ENCODE peak calls at places on chromosomes 12 and 14, in ten cellular contexts. M is cardiac fibroblast, X is keratinocyte, J is upper lobe of right lung, S is left lung, F is GM06990, A is stomach, N is fibroblast of the aortic adventitia, C is neural progenitor cell, V is cardiac muscle cell. O is an unnamed sample.

GRCh38 chr12:42741771-42742510 is 152.4 kb upstream of the PRICKLE1 start:
- DNase-seq in M (peak), X (no peak), J (no peak), S (no peak), F (no peak), A (no peak), N (peak), C (no peak), V (peak), O (no peak)

GRCh38 chr14:72609205-72609916 is 284.5 kb downstream of the DPF3 start:
- DNase-seq in M (no peak), X (no peak), J (no peak), S (no peak), F (no peak), A (no peak), N (no peak), C (no peak), V (no peak), O (no peak)

GRCh38 chr12:19499030-19499429 is 59.7 kb downstream of the AEBP2 start:
- DNase-seq in M (no peak), X (no peak), J (no peak), S (no peak), F (no peak), A (no peak), N (no peak), C (no peak), V (no peak), O (no peak)

GRCh38 chr14:75335588-75335987 is 57.0 kb downstream of the FOS start:
- DNase-seq in M (no peak), X (no peak), J (no peak), S (no peak), F (peak), A (no peak), N (no peak), C (peak), V (no peak), O (no peak)

GRCh38 chr14:57461777-57462320 is 31.8 kb downstream of the CCDC198 start:
- DNase-seq in M (no peak), X (no peak), J (no peak), S (no peak), F (no peak), A (no peak), N (no peak), C (no peak), V (no peak), O (no peak)

GRCh38 chr12:108828774-108829173 is 28.6 kb downstream of the SSH1 start:
- DNase-seq in M (peak), X (peak), J (no peak), S (no peak), F (no peak), A (no peak), N (peak), C (no peak), V (no peak), O (no peak)

GRCh38 chr14:85731198-85731597 is 201.3 kb downstream of the FLRT2 start:
- DNase-seq in M (peak), X (no peak), J (no peak), S (peak), F (no peak), A (no peak), N (peak), C (no peak), V (no peak), O (no peak)

GRCh38 chr12:130938186-130938585 is 15.5 kb upstream of the ADGRD1 start:
- DNase-seq in M (no peak), X (no peak), J (no peak), S (no peak), F (no peak), A (no peak), N (no peak), C (no peak), V (no peak), O (no peak)

GRCh38 chr14:59333235-59333634 is 131.9 kb downstream of the GPR135 start:
- DNase-seq in M (peak), X (no peak), J (no peak), S (no peak), F (no peak), A (no peak), N (peak), C (no peak), V (peak), O (no peak)

GRCh38 chr12:132690112-132690511 is 2.7 kb downstream of the PXMP2 start:
- DNase-seq in M (no peak), X (no peak), J (no peak), S (no peak), F (no peak), A (no peak), N (no peak), C (no peak), V (no peak), O (no peak)

GRCh38 chr12:109393437-109394345 is 46.0 kb downstream of the MYO1H start:
- DNase-seq in M (peak), X (peak), J (no peak), S (no peak), F (no peak), A (peak), N (peak), C (peak), V (peak), O (no peak)

GRCh38 chr14:97524579-97525319 is 727.6 kb downstream of the VRK1 start:
- DNase-seq in M (no peak), X (no peak), J (no peak), S (no peak), F (no peak), A (no peak), N (no peak), C (no peak), V (no peak), O (no peak)

GRCh38 chr12:109590566-109590965 is 17.0 kb downstream of the MVK start:
- DNase-seq in M (no peak), X (no peak), J (no peak), S (no peak), F (no peak), A (no peak), N (no peak), C (no peak), V (no peak), O (no peak)

GRCh38 chr12:30613119-30613830 is 82.4 kb downstream of the IPO8 start:
- DNase-seq in M (peak), X (no peak), J (no peak), S (no peak), F (no peak), A (no peak), N (peak), C (peak), V (no peak), O (no peak)

GRCh38 chr14:74592476-74593191 is 19.4 kb downstream of the LTBP2 start:
- DNase-seq in M (no peak), X (no peak), J (no peak), S (no peak), F (no peak), A (no peak), N (no peak), C (no peak), V (no peak), O (no peak)

GRCh38 chr12:1351926-1352325 is 242.5 kb downstream of the FBXL14 start:
- DNase-seq in M (no peak), X (no peak), J (no peak), S (no peak), F (no peak), A (no peak), N (no peak), C (no peak), V (no peak), O (no peak)

GRCh38 chr14:95258156-95258555 is 61.6 kb downstream of the CLMN start:
- DNase-seq in M (no peak), X (no peak), J (no peak), S (no peak), F (no peak), A (peak), N (no peak), C (no peak), V (no peak), O (no peak)

GRCh38 chr14:92539875-92540274 is 26.3 kb downstream of the RIN3 start:
- DNase-seq in M (peak), X (no peak), J (no peak), S (peak), F (no peak), A (no peak), N (no peak), C (no peak), V (no peak), O (no peak)

GRCh38 chr14:90608281-90608680 is 207.9 kb downstream of the TTC7B start:
- DNase-seq in M (no peak), X (no peak), J (no peak), S (no peak), F (no peak), A (no peak), N (no peak), C (no peak), V (no peak), O (no peak)

GRCh38 chr12:1611775-1612174 is 17.3 kb upstream of the WNT5B start:
- DNase-seq in M (peak), X (no peak), J (no peak), S (no peak), F (no peak), A (no peak), N (peak), C (no peak), V (no peak), O (no peak)

GRCh38 chr12:63869656-63870055 is 25.2 kb downstream of the SRGAP1 start:
- DNase-seq in M (no peak), X (no peak), J (no peak), S (no peak), F (no peak), A (no peak), N (no peak), C (no peak), V (no peak), O (no peak)

GRCh38 chr14:77663289-77663688 is 44.5 kb downstream of the ALKBH1 start:
- DNase-seq in M (peak), X (peak), J (no peak), S (no peak), F (no peak), A (no peak), N (peak), C (no peak), V (no peak), O (peak)

GRCh38 chr12:122995503-122996187 is 15.2 kb downstream of the ARL6IP4 start:
- DNase-seq in M (peak), X (no peak), J (no peak), S (no peak), F (no peak), A (no peak), N (no peak), C (no peak), V (no peak), O (no peak)

GRCh38 chr14:98167253-98167652 is 1104.7 kb downstream of the BCL11B start:
- DNase-seq in M (no peak), X (no peak), J (no peak), S (no peak), F (no peak), A (no peak), N (no peak), C (no peak), V (no peak), O (no peak)

GRCh38 chr14:34318014-34318413 is 144.0 kb downstream of the SPTSSA start:
- DNase-seq in M (no peak), X (no peak), J (no peak), S (no peak), F (no peak), A (no peak), N (no peak), C (no peak), V (no peak), O (no peak)

GRCh38 chr14:34325493-34325892 is 136.5 kb downstream of the SPTSSA start:
- DNase-seq in M (peak), X (no peak), J (no peak), S (no peak), F (no peak), A (no peak), N (no peak), C (no peak), V (no peak), O (no peak)

GRCh38 chr14:34328178-34328577 is 133.9 kb downstream of the SPTSSA start:
- DNase-seq in M (peak), X (no peak), J (no peak), S (no peak), F (no peak), A (no peak), N (no peak), C (no peak), V (no peak), O (no peak)

GRCh38 chr14:34324363-34324795 is 137.7 kb downstream of the SPTSSA start:
- DNase-seq in M (peak), X (no peak), J (no peak), S (no peak), F (no peak), A (no peak), N (peak), C (peak), V (peak), O (no peak)

GRCh38 chr14:34322940-34323418 is 139.1 kb downstream of the SPTSSA start:
- DNase-seq in M (peak), X (no peak), J (peak), S (peak), F (no peak), A (peak), N (peak), C (peak), V (peak), O (no peak)
- TF ChIP-seq CTCF in M (peak), X (peak), J (peak), S (peak), F (peak), A (peak), N (peak), C (peak), V (peak), O (peak)

GRCh38 chr14:55180006-55180405 is 11.4 kb downstream of the DLGAP5 start:
- DNase-seq in M (no peak), X (no peak), J (no peak), S (no peak), F (no peak), A (no peak), N (no peak), C (no peak), V (no peak), O (no peak)
- H3K4me3 ChIP-seq in M (no peak), X (no peak), J (no peak), S (no peak), F (no peak), A (no peak), N (no peak), C (no peak), V (no peak), O (no peak)

GRCh38 chr12:25957898-25958253 is 606 bp upstream of the RASSF8 start:
- DNase-seq in M (peak), X (no peak), J (no peak), S (no peak), F (no peak), A (no peak), N (peak), C (no peak), V (no peak), O (no peak)

GRCh38 chr12:25958254-25959068 is at the start of gene RASSF8:
- DNase-seq in M (peak), X (no peak), J (peak), S (peak), F (peak), A (peak), N (peak), C (peak), V (peak), O (no peak)

GRCh38 chr12:25959069-25959961 is 833 bp downstream of the RASSF8 start:
- DNase-seq in M (peak), X (no peak), J (peak), S (peak), F (peak), A (peak), N (peak), C (peak), V (peak), O (no peak)

GRCh38 chr12:25960926-25961325 is 2.4 kb downstream of the RASSF8 start:
- DNase-seq in M (no peak), X (no peak), J (no peak), S (no peak), F (no peak), A (no peak), N (peak), C (no peak), V (no peak), O (no peak)

DNA sequence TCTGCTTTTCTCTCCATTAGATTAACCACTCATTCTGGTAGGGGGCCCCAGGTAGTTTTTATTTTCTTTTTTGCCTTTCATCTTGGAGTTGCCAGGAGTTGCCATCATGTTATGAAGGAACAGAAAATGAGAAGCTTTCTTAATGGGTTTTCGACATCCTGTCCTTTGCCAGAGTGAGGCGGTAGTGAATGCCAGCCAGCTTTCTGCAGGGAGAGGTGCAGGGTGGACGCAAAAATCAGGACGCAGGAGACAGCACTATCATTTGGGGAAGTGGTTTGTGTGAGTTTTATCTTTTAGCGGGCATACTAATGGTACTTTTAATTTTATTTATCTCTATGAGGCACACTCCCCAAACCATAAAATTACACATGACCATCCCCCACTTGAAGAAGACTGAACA is 1.7 kb downstream of the RASSF8 start:
- DNase-seq in M (peak), X (no peak), J (no peak), S (no peak), F (no peak), A (no peak), N (peak), C (peak), V (peak), O (no peak)
- TF ChIP-seq CTCF in M (peak), X (peak), J (peak), S (no peak), F (no peak), A (no peak), N (peak), C (peak), V (peak), O (peak)

GRCh38 chr12:46825526-46826414 is at the start of gene SLC38A4:
- DNase-seq in M (peak), X (no peak), J (no peak), S (no peak), F (no peak), A (no peak), N (peak), C (peak), V (peak), O (no peak)

GRCh38 chr12:46824709-46825108 is 1.1 kb downstream of the SLC38A4 start:
- DNase-seq in M (no peak), X (no peak), J (no peak), S (no peak), F (no peak), A (no peak), N (no peak), C (no peak), V (no peak), O (no peak)
- H3K4me3 ChIP-seq in M (no peak), X (no peak), J (no peak), S (no peak), F (no peak), A (no peak), N (no peak), C (no peak), V (no peak), O (no peak)

GRCh38 chr12:49104822-49105221 is 5.8 kb downstream of the LMBR1L start:
- DNase-seq in M (no peak), X (no peak), J (no peak), S (no peak), F (no peak), A (no peak), N (no peak), C (no peak), V (no peak), O (no peak)
- TF ChIP-seq CTCF in M (no peak), X (no peak), J (no peak), S (no peak), F (no peak), A (no peak), N (no peak), C (no peak), V (no peak), O (no peak)

GRCh38 chr14:23577004-23577681 is 1.4 kb downstream of the JPH4 start:
- DNase-seq in M (peak), X (no peak), J (no peak), S (no peak), F (no peak), A (peak), N (no peak), C (peak), V (peak), O (no peak)
- H3K4me3 ChIP-seq in M (no peak), X (no peak), J (peak), S (no peak), F (peak), A (peak), N (no peak), C (peak), V (peak), O (no peak)

GRCh38 chr12:121711925-121712461 is 559 bp upstream of the TMEM120B start:
- DNase-seq in M (peak), X (no peak), J (no peak), S (no peak), F (no peak), A (peak), N (peak), C (peak), V (peak), O (no peak)

GRCh38 chr12:121715862-121716435 is 3.4 kb downstream of the TMEM120B start:
- DNase-seq in M (no peak), X (no peak), J (no peak), S (no peak), F (no peak), A (no peak), N (no peak), C (no peak), V (no peak), O (no peak)

GRCh38 chr12:121709478-121709890 is 3.1 kb upstream of the TMEM120B start:
- DNase-seq in M (peak), X (peak), J (no peak), S (no peak), F (no peak), A (no peak), N (peak), C (no peak), V (no peak), O (peak)

GRCh38 chr12:121713257-121714155 is 954 bp downstream of the TMEM120B start:
- DNase-seq in M (peak), X (no peak), J (no peak), S (peak), F (no peak), A (no peak), N (peak), C (no peak), V (no peak), O (no peak)

GRCh38 chr12:121712462-121713256 is at the start of gene TMEM120B:
- DNase-seq in M (peak), X (no peak), J (peak), S (peak), F (peak), A (peak), N (peak), C (peak), V (peak), O (no peak)
- TF ChIP-seq CTCF in M (no peak), X (no peak), J (peak), S (no peak), F (peak), A (no peak), N (no peak), C (peak), V (no peak), O (peak)

O was measured in epithelial cell of proximal tubule.